ENCODE peak calls at places on chromosomes 5 and 9, in eight cellular contexts. T, M, O, W, A, Z, H and I are unnamed samples.
A peak's percentile ranks its signal among the peaks of the same experiment; 100 is the strongest.

GRCh38 chr5:151647320-151647861 is 39.3 kb downstream of the SPARC start:
- DNase-seq in M (no peak), Z (peak; percentile 75), H (no peak), W (peak; percentile 52), O (no peak), T (no peak), A (no peak), I (no peak)

GRCh38 chr5:2902186-2902585 is 150.7 kb upstream of the IRX2 start:
- DNase-seq in M (no peak), H (no peak), A (no peak), O (no peak), Z (no peak), W (no peak), T (no peak), I (no peak)

GRCh38 chr9:27573699-27574265 is 501 bp upstream of the C9orf72 start:
- DNase-seq in T (peak; percentile 89), M (peak; percentile 87), H (peak; percentile 100), W (peak; percentile 97), Z (peak; percentile 99), A (peak; percentile 92), O (peak; percentile 90), I (peak; percentile 96)

GRCh38 chr9:36999728-37000333 is 34.2 kb downstream of the PAX5 start:
- DNase-seq in M (no peak), O (no peak), W (no peak), A (no peak), Z (no peak), T (no peak), H (no peak), I (no peak)

GRCh38 chr5:115151208-115151805 is 18.4 kb downstream of the TRIM36 start:
- DNase-seq in W (no peak), M (no peak), O (no peak), Z (no peak), H (no peak), T (no peak), A (no peak), I (no peak)

GRCh38 chr5:170745481-170746061 is 38.0 kb upstream of the GABRP start:
- DNase-seq in Z (no peak), M (no peak), H (no peak), O (no peak), A (no peak), T (peak; percentile 38), W (no peak), I (peak; percentile 76)

GRCh38 chr5:140113180-140113698 is 670 bp upstream of the PURA start:
- DNase-seq in O (peak; percentile 18), Z (no peak), W (no peak), M (no peak), A (no peak), T (peak; percentile 55), H (no peak), I (no peak)

GRCh38 chr5:122295138-122295537 is 16.9 kb upstream of the SNCAIP start:
- DNase-seq in H (no peak), O (no peak), A (no peak), W (no peak), T (no peak), M (no peak), Z (no peak), I (no peak)

GRCh38 chr5:101662263-101662662 is 633.8 kb downstream of the SLCO4C1 start:
- DNase-seq in M (no peak), O (no peak), T (no peak), A (no peak), H (no peak), W (no peak), Z (no peak), I (no peak)

GRCh38 chr5:149904977-149905376 is 39.6 kb downstream of the PDE6A start:
- DNase-seq in T (no peak), A (no peak), O (no peak), H (no peak), W (no peak), M (no peak), Z (no peak), I (no peak)

GRCh38 chr5:35082530-35082929 is 34.8 kb upstream of the AGXT2 start:
- DNase-seq in T (no peak), Z (no peak), A (no peak), O (no peak), H (no peak), M (no peak), W (no peak), I (no peak)

GRCh38 chr5:41509399-41510175 is 814 bp downstream of the PLCXD3 start:
- DNase-seq in O (no peak), W (no peak), H (no peak), Z (no peak), T (no peak), M (no peak), A (no peak), I (no peak)

GRCh38 chr5:171418316-171418981 is 998 bp upstream of the FGF18 start:
- DNase-seq in M (no peak), A (peak; percentile 67), Z (no peak), T (peak; percentile 92), H (peak; percentile 40), W (peak; percentile 30), O (peak; percentile 27), I (peak; percentile 90)

GRCh38 chr9:16434522-16434921 is 435.9 kb downstream of the BNC2 start:
- DNase-seq in A (no peak), O (no peak), Z (no peak), W (no peak), M (no peak), T (no peak), H (no peak), I (no peak)

GRCh38 chr5:72314571-72315172 is 5.4 kb downstream of the MRPS27 start:
- DNase-seq in H (peak; percentile 31), M (no peak), Z (no peak), A (no peak), W (no peak), O (no peak), T (no peak), I (no peak)

GRCh38 chr5:38189031-38189632 is 69.2 kb upstream of the EGFLAM start:
- DNase-seq in W (no peak), H (no peak), Z (no peak), O (no peak), M (no peak), A (no peak), T (no peak), I (no peak)

GRCh38 chr9:136833381-136834142 is 8.7 kb upstream of the AJM1 start:
- DNase-seq in T (peak; percentile 9), W (no peak), M (no peak), O (no peak), Z (no peak), A (no peak), H (no peak), I (peak; percentile 35)

GRCh38 chr5:118679123-118679940 is 309.0 kb downstream of the DTWD2 start:
- DNase-seq in A (no peak), Z (no peak), W (no peak), H (no peak), T (no peak), O (no peak), M (no peak), I (no peak)

GRCh38 chr5:113321266-113321665 is 113.5 kb downstream of the TSSK1B start:
- DNase-seq in T (no peak), A (no peak), O (no peak), Z (no peak), M (no peak), H (no peak), W (no peak), I (no peak)

GRCh38 chr9:123002754-123003153 is 30.7 kb upstream of the GPR21 start:
- DNase-seq in O (no peak), Z (no peak), H (no peak), W (no peak), M (no peak), A (no peak), T (no peak), I (no peak)

GRCh38 chr9:89740722-89741121 is 135.9 kb downstream of the GADD45G start:
- DNase-seq in M (no peak), H (no peak), A (no peak), Z (no peak), T (no peak), W (no peak), O (peak; percentile 14), I (no peak)

GRCh38 chr5:91206734-91207133 is 176.4 kb downstream of the ARRDC3 start:
- DNase-seq in H (no peak), O (no peak), M (no peak), W (no peak), Z (no peak), T (no peak), A (no peak), I (no peak)

GRCh38 chr5:36442352-36442751 is 140.7 kb upstream of the RANBP3L start:
- DNase-seq in T (no peak), Z (no peak), A (no peak), H (no peak), M (no peak), W (no peak), O (no peak), I (no peak)

GRCh38 chr5:179313849-179314521 is 31.3 kb downstream of the ADAMTS2 start:
- DNase-seq in M (no peak), Z (peak; percentile 32), T (peak; percentile 27), O (no peak), A (peak; percentile 54), W (no peak), H (no peak), I (peak; percentile 93)

GRCh38 chr9:129552064-129552463 is 68.8 kb downstream of the C9orf50 start:
- DNase-seq in Z (no peak), M (no peak), W (no peak), A (no peak), O (no peak), H (no peak), T (no peak), I (no peak)

GRCh38 chr5:98865690-98866089 is 63.1 kb downstream of the CHD1 start:
- DNase-seq in W (no peak), T (no peak), A (no peak), Z (no peak), M (no peak), O (no peak), H (no peak), I (no peak)

GRCh38 chr5:87195104-87195581 is 72.5 kb upstream of the RASA1 start:
- DNase-seq in W (no peak), O (no peak), A (no peak), M (no peak), Z (no peak), H (no peak), T (no peak), I (no peak)